ENCODE peak calls at places on chromosomes 5 and 9, in nine cellular contexts. B, M, I, L, T, A, C, V and Z are unnamed samples.

GRCh38 chr5:146425023-146425422 is 22.1 kb upstream of the TCERG1 start:
- DNase-seq in B (no peak), M (no peak), I (no peak), L (no peak), T (no peak), A (no peak), C (no peak), V (no peak), Z (no peak)

GRCh38 chr9:83032065-83032625 is 30.8 kb downstream of the RASEF start:
- DNase-seq in B (no peak), M (no peak), I (no peak), L (no peak), T (no peak), A (no peak), C (no peak), V (no peak), Z (no peak)

GRCh38 chr9:89878003-89878411 is 273.2 kb downstream of the GADD45G start:
- DNase-seq in B (no peak), M (no peak), I (no peak), L (no peak), T (no peak), A (peak; percentile 40), C (no peak), V (peak; percentile 5), Z (no peak)

GRCh38 chr9:132834343-132834742 is 43.7 kb downstream of the AK8 start:
- DNase-seq in B (no peak), M (no peak), I (no peak), L (no peak), T (no peak), A (no peak), C (no peak), V (no peak), Z (no peak)

GRCh38 chr9:97397220-97397619 is 14.7 kb upstream of the TDRD7 start:
- DNase-seq in B (no peak), M (no peak), I (no peak), L (no peak), T (peak; percentile 54), A (no peak), C (peak; percentile 21), V (no peak), Z (no peak)

GRCh38 chr5:36691993-36692392 is 85.6 kb downstream of the SLC1A3 start:
- DNase-seq in B (no peak), M (no peak), I (no peak), L (no peak), T (no peak), A (no peak), C (peak; percentile 44), V (no peak), Z (no peak)

GRCh38 chr5:172902497-172903472 is 56.4 kb upstream of the RPL26L1 start:
- DNase-seq in B (no peak), M (no peak), I (no peak), L (peak; percentile 93), T (no peak), A (no peak), C (peak; percentile 99), V (peak; percentile 92), Z (peak; percentile 46)

GRCh38 chr5:1362242-1363015 is 17.5 kb upstream of the CLPTM1L start:
- DNase-seq in B (no peak), M (no peak), I (no peak), L (no peak), T (no peak), A (no peak), C (no peak), V (no peak), Z (no peak)

GRCh38 chr5:154365823-154366222 is 80.0 kb upstream of the SAP30L start:
- DNase-seq in B (no peak), M (no peak), I (no peak), L (peak; percentile 62), T (no peak), A (no peak), C (peak; percentile 58), V (no peak), Z (peak; percentile 48)

GRCh38 chr5:95923918-95924559 is 37.6 kb downstream of the ELL2 start:
- DNase-seq in B (no peak), M (no peak), I (no peak), L (no peak), T (no peak), A (no peak), C (no peak), V (no peak), Z (no peak)

GRCh38 chr5:145283101-145283500 is 552.0 kb downstream of the PRELID2 start:
- DNase-seq in B (no peak), M (no peak), I (no peak), L (peak; percentile 10), T (no peak), A (no peak), C (no peak), V (no peak), Z (no peak)

GRCh38 chr5:136731241-136731885 is 366.0 kb upstream of the TRPC7 start:
- DNase-seq in B (no peak), M (no peak), I (no peak), L (no peak), T (no peak), A (no peak), C (peak; percentile 74), V (no peak), Z (no peak)

GRCh38 chr9:19875291-19875910 is 86.6 kb upstream of the SLC24A2 start:
- DNase-seq in B (no peak), M (no peak), I (no peak), L (no peak), T (no peak), A (no peak), C (peak; percentile 2), V (no peak), Z (no peak)

GRCh38 chr9:95954940-95955339 is 79.4 kb downstream of the ERCC6L2 start:
- DNase-seq in B (no peak), M (no peak), I (no peak), L (no peak), T (no peak), A (no peak), C (peak; percentile 6), V (no peak), Z (no peak)

GRCh38 chr9:15115041-15115440 is 192.0 kb downstream of the TTC39B start:
- DNase-seq in B (no peak), M (no peak), I (no peak), L (no peak), T (no peak), A (no peak), C (no peak), V (no peak), Z (no peak)

GRCh38 chr9:20526500-20527319 is 95.6 kb downstream of the MLLT3 start:
- DNase-seq in B (no peak), M (no peak), I (no peak), L (peak; percentile 12), T (no peak), A (no peak), C (peak; percentile 69), V (no peak), Z (no peak)

GRCh38 chr9:109806506-109807115 is 26.6 kb downstream of the PALM2AKAP2 start:
- DNase-seq in B (no peak), M (no peak), I (no peak), L (peak; percentile 41), T (no peak), A (no peak), C (peak; percentile 75), V (no peak), Z (no peak)

GRCh38 chr9:114965565-114965964 is 35.2 kb upstream of the TNFSF8 start:
- DNase-seq in B (no peak), M (no peak), I (no peak), L (no peak), T (no peak), A (no peak), C (no peak), V (no peak), Z (no peak)

GRCh38 chr5:89204766-89205165 is 321.8 kb upstream of the MEF2C start:
- DNase-seq in B (no peak), M (no peak), I (no peak), L (no peak), T (no peak), A (no peak), C (peak; percentile 70), V (no peak), Z (no peak)

GRCh38 chr9:33381231-33381791 is 21.1 kb downstream of the AQP7 start:
- DNase-seq in B (no peak), M (no peak), I (no peak), L (no peak), T (no peak), A (no peak), C (no peak), V (no peak), Z (no peak)

GRCh38 chr9:79973627-79974026 is 401.9 kb downstream of the TLE4 start:
- DNase-seq in B (no peak), M (no peak), I (no peak), L (peak; percentile 4), T (no peak), A (no peak), C (no peak), V (no peak), Z (no peak)